ENCODE peak calls at places on chromosome 19, in six cellular contexts. One of them, this sample, is unnamed.

GRCh38 chr19:14517446-14517839 is 754 bp downstream of the DNAJB1 start:
- DNase-seq in NCI-H1694 treated with DMSO at 0.1 percent for 48 hours: no peak
- DNase-seq in BE2C: no peak
- DNase-seq in stimulated activated CD8-positive, alpha-beta memory T cell treated with anti-CD3 and anti-CD28 coated beads, Interleukin-15, amount 100 ng/mL, for 24 hours: no peak
- DNase-seq in EL: no peak
- DNase-seq in B cell: no peak
- DNase-seq in this sample: no peak

GRCh38 chr19:50921391-50922315 is 10.5 kb upstream of the KLK4 start:
- DNase-seq in NCI-H1694 treated with DMSO at 0.1 percent for 48 hours: no peak
- DNase-seq in stimulated activated CD8-positive, alpha-beta memory T cell treated with anti-CD3 and anti-CD28 coated beads, Interleukin-15, amount 100 ng/mL, for 24 hours: no peak
- DNase-seq in B cell: no peak
- DNase-seq in EL: peak
- DNase-seq in BE2C: no peak
- DNase-seq in this sample: no peak

GRCh38 chr19:45884682-45885555 is 1.0 kb downstream of the IRF2BP1 start:
- DNase-seq in BE2C: peak
- DNase-seq in NCI-H1694 treated with DMSO at 0.1 percent for 48 hours: no peak
- DNase-seq in EL: no peak
- DNase-seq in stimulated activated CD8-positive, alpha-beta memory T cell treated with anti-CD3 and anti-CD28 coated beads, Interleukin-15, amount 100 ng/mL, for 24 hours: no peak
- DNase-seq in B cell: no peak
- DNase-seq in this sample: no peak

GRCh38 chr19:49147923-49148682 is 7.1 kb downstream of the HRC start:
- DNase-seq in EL: no peak
- DNase-seq in B cell: no peak
- DNase-seq in NCI-H1694 treated with DMSO at 0.1 percent for 48 hours: no peak
- DNase-seq in BE2C: no peak
- DNase-seq in stimulated activated CD8-positive, alpha-beta memory T cell treated with anti-CD3 and anti-CD28 coated beads, Interleukin-15, amount 100 ng/mL, for 24 hours: no peak
- DNase-seq in this sample: no peak

GRCh38 chr19:7618366-7618765 is 11.0 kb downstream of the XAB2 start:
- DNase-seq in B cell: no peak
- DNase-seq in stimulated activated CD8-positive, alpha-beta memory T cell treated with anti-CD3 and anti-CD28 coated beads, Interleukin-15, amount 100 ng/mL, for 24 hours: no peak
- DNase-seq in BE2C: peak
- DNase-seq in NCI-H1694 treated with DMSO at 0.1 percent for 48 hours: no peak
- DNase-seq in EL: no peak
- DNase-seq in this sample: no peak

GRCh38 chr19:50244695-50245094 is 41.3 kb downstream of the MYH14 start:
- DNase-seq in BE2C: no peak
- DNase-seq in B cell: no peak
- DNase-seq in EL: no peak
- DNase-seq in stimulated activated CD8-positive, alpha-beta memory T cell treated with anti-CD3 and anti-CD28 coated beads, Interleukin-15, amount 100 ng/mL, for 24 hours: no peak
- DNase-seq in NCI-H1694 treated with DMSO at 0.1 percent for 48 hours: no peak
- DNase-seq in this sample: no peak

GRCh38 chr19:36524617-36525016 is 3.5 kb downstream of the ZNF260 start:
- DNase-seq in stimulated activated CD8-positive, alpha-beta memory T cell treated with anti-CD3 and anti-CD28 coated beads, Interleukin-15, amount 100 ng/mL, for 24 hours: no peak
- DNase-seq in EL: no peak
- DNase-seq in BE2C: no peak
- DNase-seq in NCI-H1694 treated with DMSO at 0.1 percent for 48 hours: no peak
- DNase-seq in B cell: no peak
- DNase-seq in this sample: no peak

GRCh38 chr19:44752123-44752815 is 3.8 kb downstream of the BCL3 start:
- DNase-seq in NCI-H1694 treated with DMSO at 0.1 percent for 48 hours: no peak
- DNase-seq in EL: no peak
- DNase-seq in stimulated activated CD8-positive, alpha-beta memory T cell treated with anti-CD3 and anti-CD28 coated beads, Interleukin-15, amount 100 ng/mL, for 24 hours: no peak
- DNase-seq in B cell: peak
- DNase-seq in BE2C: no peak
- DNase-seq in this sample: no peak

GRCh38 chr19:46849610-46850009 is 1.0 kb downstream of the AP2S1 start:
- DNase-seq in stimulated activated CD8-positive, alpha-beta memory T cell treated with anti-CD3 and anti-CD28 coated beads, Interleukin-15, amount 100 ng/mL, for 24 hours: no peak
- DNase-seq in BE2C: no peak
- DNase-seq in NCI-H1694 treated with DMSO at 0.1 percent for 48 hours: no peak
- DNase-seq in B cell: no peak
- DNase-seq in EL: peak
- DNase-seq in this sample: no peak

GRCh38 chr19:50313812-50314536 is 15.2 kb downstream of the KCNC3 start:
- DNase-seq in B cell: peak
- DNase-seq in stimulated activated CD8-positive, alpha-beta memory T cell treated with anti-CD3 and anti-CD28 coated beads, Interleukin-15, amount 100 ng/mL, for 24 hours: no peak
- DNase-seq in NCI-H1694 treated with DMSO at 0.1 percent for 48 hours: no peak
- DNase-seq in BE2C: no peak
- DNase-seq in EL: no peak
- DNase-seq in this sample: no peak

GRCh38 chr19:31875550-31875949 is 469.9 kb upstream of the ZNF507 start:
- DNase-seq in EL: no peak
- DNase-seq in NCI-H1694 treated with DMSO at 0.1 percent for 48 hours: no peak
- DNase-seq in stimulated activated CD8-positive, alpha-beta memory T cell treated with anti-CD3 and anti-CD28 coated beads, Interleukin-15, amount 100 ng/mL, for 24 hours: no peak
- DNase-seq in B cell: no peak
- DNase-seq in BE2C: no peak
- DNase-seq in this sample: no peak

GRCh38 chr19:46689358-46689757 is 27.6 kb downstream of the PRKD2 start:
- DNase-seq in NCI-H1694 treated with DMSO at 0.1 percent for 48 hours: no peak
- DNase-seq in B cell: no peak
- DNase-seq in EL: no peak
- DNase-seq in BE2C: no peak
- DNase-seq in stimulated activated CD8-positive, alpha-beta memory T cell treated with anti-CD3 and anti-CD28 coated beads, Interleukin-15, amount 100 ng/mL, for 24 hours: no peak
- DNase-seq in this sample: no peak

GRCh38 chr19:3977242-3978143 is 6.6 kb upstream of the DAPK3 start:
- DNase-seq in EL: no peak
- DNase-seq in BE2C: peak
- DNase-seq in B cell: peak
- DNase-seq in NCI-H1694 treated with DMSO at 0.1 percent for 48 hours: no peak
- DNase-seq in stimulated activated CD8-positive, alpha-beta memory T cell treated with anti-CD3 and anti-CD28 coated beads, Interleukin-15, amount 100 ng/mL, for 24 hours: no peak
- DNase-seq in this sample: no peak

GRCh38 chr19:13705928-13706447 is 58.3 kb upstream of the MRI1 start:
- DNase-seq in EL: no peak
- DNase-seq in B cell: no peak
- DNase-seq in NCI-H1694 treated with DMSO at 0.1 percent for 48 hours: no peak
- DNase-seq in stimulated activated CD8-positive, alpha-beta memory T cell treated with anti-CD3 and anti-CD28 coated beads, Interleukin-15, amount 100 ng/mL, for 24 hours: no peak
- DNase-seq in BE2C: no peak
- DNase-seq in this sample: no peak

GRCh38 chr19:47274891-47275865 is 493 bp downstream of the INAFM1 start:
- DNase-seq in EL: no peak
- DNase-seq in NCI-H1694 treated with DMSO at 0.1 percent for 48 hours: no peak
- DNase-seq in stimulated activated CD8-positive, alpha-beta memory T cell treated with anti-CD3 and anti-CD28 coated beads, Interleukin-15, amount 100 ng/mL, for 24 hours: no peak
- DNase-seq in B cell: no peak
- DNase-seq in BE2C: peak
- DNase-seq in this sample: no peak

GRCh38 chr19:17123041-17123440 is 47.5 kb downstream of the MYO9B start:
- DNase-seq in stimulated activated CD8-positive, alpha-beta memory T cell treated with anti-CD3 and anti-CD28 coated beads, Interleukin-15, amount 100 ng/mL, for 24 hours: no peak
- DNase-seq in B cell: no peak
- DNase-seq in NCI-H1694 treated with DMSO at 0.1 percent for 48 hours: no peak
- DNase-seq in BE2C: no peak
- DNase-seq in EL: no peak
- DNase-seq in this sample: no peak

GRCh38 chr19:29928831-29929230 is 13.2 kb upstream of the URI1 start:
- DNase-seq in NCI-H1694 treated with DMSO at 0.1 percent for 48 hours: no peak
- DNase-seq in EL: no peak
- DNase-seq in BE2C: no peak
- DNase-seq in stimulated activated CD8-positive, alpha-beta memory T cell treated with anti-CD3 and anti-CD28 coated beads, Interleukin-15, amount 100 ng/mL, for 24 hours: no peak
- DNase-seq in B cell: no peak
- DNase-seq in this sample: no peak

This sample was measured in stromal cell of bone marrow.